ENCODE peak calls at places on chromosomes 7 and 10, in five cellular contexts. One of them, this sample, is unnamed. For H3K4me1, the result is how much of the 10 kb centered on the place peaks cover.

GRCh38 chr7:117531845-117532244 is 52.0 kb downstream of the CFTR start:
- DNase-seq in GM23248: no peak
- DNase-seq in HCT116: no peak
- DNase-seq in neural progenitor cell: no peak
- DNase-seq in hepatocyte: no peak
- DNase-seq in this sample: no peak

GRCh38 chr7:76291346-76292205 is 10.9 kb upstream of the HSPB1 start:
- DNase-seq in GM23248: peak
- DNase-seq in HCT116: peak
- DNase-seq in neural progenitor cell: peak
- DNase-seq in hepatocyte: peak
- DNase-seq in this sample: peak

GRCh38 chr7:132575336-132575986 is 809 bp downstream of the PLXNA4 start:
- DNase-seq in GM23248: peak
- DNase-seq in HCT116: no peak
- DNase-seq in neural progenitor cell: peak
- DNase-seq in hepatocyte: peak
- DNase-seq in this sample: peak

GRCh38 chr7:121561717-121562116 is 165.6 kb upstream of the FAM3C start:
- DNase-seq in GM23248: peak
- DNase-seq in HCT116: no peak
- DNase-seq in neural progenitor cell: no peak
- DNase-seq in hepatocyte: no peak
- DNase-seq in this sample: no peak

GRCh38 chr10:481636-482035 is 207.8 kb downstream of the DIP2C start:
- DNase-seq in GM23248: no peak
- DNase-seq in HCT116: no peak
- DNase-seq in neural progenitor cell: no peak
- DNase-seq in hepatocyte: no peak
- DNase-seq in this sample: no peak

GRCh38 chr7:132499065-132499464 is 77.2 kb downstream of the PLXNA4 start:
- DNase-seq in GM23248: no peak
- DNase-seq in HCT116: no peak
- DNase-seq in neural progenitor cell: no peak
- DNase-seq in hepatocyte: no peak
- DNase-seq in this sample: no peak

GRCh38 chr7:66205736-66206080 is 574 bp downstream of the TPST1 start:
- DNase-seq in GM23248: peak
- DNase-seq in HCT116: no peak
- DNase-seq in neural progenitor cell: peak
- DNase-seq in hepatocyte: no peak
- DNase-seq in this sample: no peak

GRCh38 chr10:16049775-16050174 is 189.5 kb upstream of the MINDY3 start:
- DNase-seq in GM23248: no peak
- DNase-seq in HCT116: no peak
- DNase-seq in neural progenitor cell: no peak
- DNase-seq in hepatocyte: no peak
- DNase-seq in this sample: no peak

GRCh38 chr10:14659626-14660196 is 115.0 kb downstream of the FAM107B start:
- DNase-seq in GM23248: peak
- DNase-seq in HCT116: no peak
- DNase-seq in neural progenitor cell: no peak
- DNase-seq in hepatocyte: no peak
- DNase-seq in this sample: no peak

GRCh38 chr10:128278362-128278761 is 152.1 kb upstream of the MKI67 start:
- DNase-seq in GM23248: no peak
- DNase-seq in HCT116: no peak
- DNase-seq in neural progenitor cell: no peak
- DNase-seq in hepatocyte: no peak
- DNase-seq in this sample: no peak

GRCh38 chr10:24542314-24543270 is 181.1 kb downstream of the ARHGAP21 start:
- DNase-seq in GM23248: no peak
- DNase-seq in HCT116: no peak
- DNase-seq in neural progenitor cell: no peak
- DNase-seq in hepatocyte: no peak
- DNase-seq in this sample: no peak

GRCh38 chr10:96917628-96918027 is 85.5 kb downstream of the LCOR start:
- DNase-seq in GM23248: no peak
- DNase-seq in HCT116: no peak
- DNase-seq in neural progenitor cell: no peak
- DNase-seq in hepatocyte: no peak
- DNase-seq in this sample: no peak

GRCh38 chr10:108791030-108791429 is 1132.3 kb downstream of the XPNPEP1 start:
- DNase-seq in GM23248: no peak
- DNase-seq in HCT116: no peak
- DNase-seq in neural progenitor cell: no peak
- DNase-seq in hepatocyte: no peak
- DNase-seq in this sample: peak

GRCh38 chr7:43658718-43659548 is 70.4 kb downstream of the COA1 start:
- DNase-seq in GM23248: peak
- DNase-seq in HCT116: no peak
- DNase-seq in neural progenitor cell: no peak
- DNase-seq in hepatocyte: no peak
- DNase-seq in this sample: peak

GRCh38 chr10:29136401-29136800 is 152.5 kb upstream of the LYZL1 start:
- DNase-seq in GM23248: peak
- DNase-seq in HCT116: no peak
- DNase-seq in neural progenitor cell: no peak
- DNase-seq in hepatocyte: no peak
- DNase-seq in this sample: no peak

GRCh38 chr7:47757946-47758371 is 176.0 kb upstream of the TNS3 start:
- DNase-seq in GM23248: peak
- DNase-seq in HCT116: no peak
- DNase-seq in neural progenitor cell: no peak
- DNase-seq in hepatocyte: peak
- DNase-seq in this sample: no peak

GRCh38 chr7:18753972-18754610 is 258.5 kb downstream of the HDAC9 start:
- DNase-seq in GM23248: peak
- DNase-seq in HCT116: no peak
- DNase-seq in neural progenitor cell: no peak
- DNase-seq in hepatocyte: no peak
- DNase-seq in this sample: no peak

GRCh38 chr7:149181136-149181790 is 14.1 kb upstream of the ZNF282 start:
- DNase-seq in GM23248: no peak
- DNase-seq in HCT116: no peak
- DNase-seq in neural progenitor cell: no peak
- DNase-seq in hepatocyte: no peak
- DNase-seq in this sample: no peak

GRCh38 chr10:70053212-70053895 is 708 bp downstream of the MACROH2A2 start:
- DNase-seq in GM23248: peak
- DNase-seq in HCT116: no peak
- DNase-seq in neural progenitor cell: peak
- DNase-seq in hepatocyte: peak
- DNase-seq in this sample: peak

GRCh38 chr7:13821152-13821787 is 168.2 kb downstream of the ETV1 start:
- DNase-seq in GM23248: peak
- DNase-seq in HCT116: no peak
- DNase-seq in neural progenitor cell: no peak
- DNase-seq in hepatocyte: no peak
- DNase-seq in this sample: peak

GRCh38 chr7:92064414-92065029 is 69.8 kb downstream of the CYP51A1 start:
- DNase-seq in GM23248: no peak
- DNase-seq in HCT116: no peak
- DNase-seq in neural progenitor cell: no peak
- DNase-seq in hepatocyte: no peak
- DNase-seq in this sample: no peak

GRCh38 chr10:90587081-90587491 is 270.8 kb downstream of the HTR7 start:
- DNase-seq in GM23248: no peak
- DNase-seq in HCT116: peak
- DNase-seq in neural progenitor cell: no peak
- DNase-seq in hepatocyte: peak
- DNase-seq in this sample: peak

GRCh38 chr7:128056901-128057300 is 25.7 kb upstream of the LRRC4 start:
- DNase-seq in GM23248: peak
- DNase-seq in HCT116: no peak
- DNase-seq in neural progenitor cell: no peak
- DNase-seq in hepatocyte: peak
- DNase-seq in this sample: no peak

GRCh38 chr7:130022115-130022514 is 29.1 kb downstream of the ZC3HC1 start:
- DNase-seq in GM23248: no peak
- DNase-seq in HCT116: no peak
- DNase-seq in neural progenitor cell: no peak
- DNase-seq in hepatocyte: no peak
- DNase-seq in this sample: no peak

DNA sequence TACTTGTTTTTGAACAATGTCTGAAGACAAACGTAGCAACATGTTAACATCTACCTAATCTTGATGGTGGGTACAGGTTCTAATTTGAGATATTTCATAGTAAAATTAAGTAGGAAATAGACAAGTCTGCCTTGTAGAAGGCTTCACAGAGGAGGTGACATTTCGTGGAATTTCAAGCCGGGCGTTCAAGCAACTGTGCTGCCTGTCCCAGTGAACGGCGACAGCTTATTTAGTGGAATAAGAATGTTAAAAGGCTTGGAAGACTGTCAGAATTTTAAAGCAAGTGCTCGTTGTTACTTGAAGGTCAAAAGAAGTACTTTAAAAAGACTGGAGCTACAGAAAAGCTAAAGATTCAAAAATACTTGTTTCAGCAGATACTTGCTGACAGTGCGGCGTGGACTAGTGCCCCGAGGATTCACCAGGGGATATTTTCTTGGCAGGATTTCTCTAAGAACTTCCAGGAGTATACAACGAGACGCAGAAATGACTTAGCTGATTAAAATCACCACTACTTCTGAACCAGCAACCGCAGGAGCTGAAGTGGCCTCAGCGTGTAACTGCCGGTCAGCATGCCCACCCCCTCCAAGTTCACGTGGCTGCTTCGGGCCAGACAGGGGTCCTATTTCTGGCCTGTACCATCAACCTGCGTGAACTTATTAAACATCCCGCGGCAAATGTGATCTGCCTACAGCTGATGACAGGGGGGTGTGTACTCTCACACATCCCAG is 46.5 kb downstream of the CTBP2 start:
- DNase-seq in GM23248: peak
- DNase-seq in HCT116: no peak
- DNase-seq in neural progenitor cell: no peak
- DNase-seq in hepatocyte: no peak
- DNase-seq in this sample: no peak
- H3K4me1 ChIP-seq in GM23248: under half
- H3K4me1 ChIP-seq in HCT116: under half
- H3K4me1 ChIP-seq in neural progenitor cell: under half
- H3K4me1 ChIP-seq in hepatocyte: under half
- H3K4me1 ChIP-seq in this sample: under half

GRCh38 chr10:125154529-125154928 is 5.8 kb downstream of the CTBP2 start:
- DNase-seq in GM23248: no peak
- DNase-seq in HCT116: no peak
- DNase-seq in neural progenitor cell: no peak
- DNase-seq in hepatocyte: no peak
- DNase-seq in this sample: no peak
- TF ChIP-seq EZH2phosphoT487 in GM23248: no peak
- TF ChIP-seq EZH2phosphoT487 in HCT116: no peak
- TF ChIP-seq EZH2phosphoT487 in neural progenitor cell: no peak
- TF ChIP-seq EZH2phosphoT487 in hepatocyte: no peak
- TF ChIP-seq EZH2phosphoT487 in this sample: no peak

GRCh38 chr10:77887631-77888355 is 38.8 kb downstream of the DLG5 start:
- DNase-seq in GM23248: peak
- DNase-seq in HCT116: no peak
- DNase-seq in neural progenitor cell: no peak
- DNase-seq in hepatocyte: peak
- DNase-seq in this sample: peak
- TF ChIP-seq EZH2 in GM23248: no peak
- TF ChIP-seq EZH2 in HCT116: no peak
- TF ChIP-seq EZH2 in neural progenitor cell: no peak
- TF ChIP-seq EZH2 in hepatocyte: no peak
- TF ChIP-seq EZH2 in this sample: no peak

DNA sequence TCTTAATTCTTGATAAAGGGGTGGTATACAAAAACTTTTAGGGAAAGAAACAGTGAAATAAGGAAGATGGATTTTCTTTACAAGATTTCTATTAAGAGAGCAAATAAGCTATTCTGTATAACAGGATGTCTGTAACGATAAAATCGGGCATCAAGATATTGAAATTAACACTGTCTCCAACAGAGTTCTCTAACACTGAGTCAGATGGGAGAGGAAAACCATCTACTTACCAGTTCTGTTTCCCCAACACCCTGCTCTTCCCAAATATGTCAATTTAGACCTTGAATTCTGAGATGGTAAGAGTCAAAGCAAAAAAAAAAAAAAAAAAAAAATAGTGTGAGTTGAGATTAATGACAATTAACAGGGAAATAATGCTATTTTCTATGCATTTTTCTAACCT is 23.0 kb downstream of the SMURF1 start:
- DNase-seq in GM23248: peak
- DNase-seq in HCT116: no peak
- DNase-seq in neural progenitor cell: no peak
- DNase-seq in hepatocyte: no peak
- DNase-seq in this sample: no peak
- H3K4me1 ChIP-seq in GM23248: half or more
- H3K4me1 ChIP-seq in HCT116: under half
- H3K4me1 ChIP-seq in neural progenitor cell: under half
- H3K4me1 ChIP-seq in hepatocyte: under half
- H3K4me1 ChIP-seq in this sample: under half

GRCh38 chr7:158544708-158545107 is 42.9 kb downstream of the PTPRN2 start:
- DNase-seq in GM23248: no peak
- DNase-seq in HCT116: no peak
- DNase-seq in neural progenitor cell: no peak
- DNase-seq in hepatocyte: no peak
- DNase-seq in this sample: no peak
- TF ChIP-seq EZH2phosphoT487 in GM23248: no peak
- TF ChIP-seq EZH2phosphoT487 in HCT116: no peak
- TF ChIP-seq EZH2phosphoT487 in neural progenitor cell: no peak
- TF ChIP-seq EZH2phosphoT487 in hepatocyte: no peak
- TF ChIP-seq EZH2phosphoT487 in this sample: no peak

DNA sequence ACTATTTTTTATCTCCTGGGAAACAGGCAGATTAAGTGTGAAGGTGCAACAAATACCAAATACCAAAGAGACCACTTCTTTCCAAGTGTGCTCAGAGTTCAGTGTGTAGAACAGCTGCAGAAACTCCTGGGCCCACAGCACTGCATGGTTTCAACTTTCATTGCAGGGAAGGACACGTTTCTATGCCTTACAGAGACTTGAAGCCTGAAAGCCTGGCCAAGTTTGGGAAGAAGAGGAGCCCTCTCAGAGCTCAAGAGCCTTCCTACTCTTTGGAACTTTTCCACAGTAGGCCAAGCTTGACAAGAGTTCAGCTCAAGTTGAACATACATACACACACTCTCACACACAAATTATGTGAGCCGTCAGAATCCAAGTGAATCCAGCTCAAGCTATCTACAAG is 2.5 kb downstream of the HOXA4 start:
- DNase-seq in GM23248: no peak
- DNase-seq in HCT116: no peak
- DNase-seq in neural progenitor cell: no peak
- DNase-seq in hepatocyte: no peak
- DNase-seq in this sample: no peak
- TF ChIP-seq EZH2 in GM23248: no peak
- TF ChIP-seq EZH2 in HCT116: no peak
- TF ChIP-seq EZH2 in neural progenitor cell: no peak
- TF ChIP-seq EZH2 in hepatocyte: no peak
- TF ChIP-seq EZH2 in this sample: no peak

This sample was measured in PC-3.